ENCODE peak calls at places on chromosome 1, in six cellular contexts. K, H, F, V, A and T are unnamed samples.

GRCh38 chr1:210654176-210654786 is 325.6 kb downstream of the HHAT start:
- DNase-seq in K (no peak), H (no peak), F (no peak), V (no peak), A (no peak), T (no peak)

GRCh38 chr1:9724706-9725476 is 73.4 kb downstream of the PIK3CD start:
- DNase-seq in K (no peak), H (no peak), F (peak; percentile 20), V (peak; percentile 50), A (peak; percentile 61), T (peak; percentile 36)

GRCh38 chr1:223363856-223364684 is at the start of gene SUSD4:
- DNase-seq in K (no peak), H (no peak), F (no peak), V (peak; percentile 62), A (no peak), T (no peak)

GRCh38 chr1:9539829-9540550 is 725 bp downstream of the SLC25A33 start:
- DNase-seq in K (no peak), H (no peak), F (no peak), V (peak; percentile 55), A (peak; percentile 48), T (peak; percentile 46)

GRCh38 chr1:171916315-171916771 is 75.0 kb downstream of the DNM3 start:
- DNase-seq in K (no peak), H (no peak), F (no peak), V (no peak), A (no peak), T (no peak)

GRCh38 chr1:234998174-234998741 is 130.4 kb downstream of the TOMM20 start:
- DNase-seq in K (no peak), H (peak; percentile 62), F (no peak), V (no peak), A (peak; percentile 61), T (no peak)

GRCh38 chr1:64046871-64047270 is 156.6 kb upstream of the UBE2U start:
- DNase-seq in K (no peak), H (no peak), F (no peak), V (no peak), A (no peak), T (no peak)

GRCh38 chr1:218299416-218299815 is 14.3 kb downstream of the RRP15 start:
- DNase-seq in K (peak; percentile 54), H (no peak), F (peak; percentile 51), V (no peak), A (peak; percentile 73), T (peak; percentile 85)

GRCh38 chr1:201554167-201554600 is 15.3 kb downstream of the NAV1 start:
- DNase-seq in K (no peak), H (no peak), F (no peak), V (no peak), A (no peak), T (peak; percentile 52)

GRCh38 chr1:19514391-19514831 is 29.1 kb upstream of the CAPZB start:
- DNase-seq in K (peak; percentile 39), H (no peak), F (peak; percentile 58), V (peak; percentile 17), A (peak; percentile 93), T (peak; percentile 27)

GRCh38 chr1:219507432-219507831 is 105.5 kb downstream of the ZC3H11B start:
- DNase-seq in K (no peak), H (no peak), F (no peak), V (no peak), A (peak; percentile 37), T (peak; percentile 45)

GRCh38 chr1:68148631-68149030 is 83.7 kb downstream of the WLS start:
- DNase-seq in K (no peak), H (no peak), F (no peak), V (no peak), A (no peak), T (no peak)

GRCh38 chr1:204729516-204729915 is 44.0 kb upstream of the LRRN2 start:
- DNase-seq in K (no peak), H (no peak), F (no peak), V (no peak), A (no peak), T (no peak)

GRCh38 chr1:33943978-33944377 is 80.1 kb downstream of the HMGB4 start:
- DNase-seq in K (peak; percentile 92), H (no peak), F (peak; percentile 72), V (peak; percentile 41), A (peak; percentile 78), T (peak; percentile 84)

GRCh38 chr1:188670837-188671236 is 1806.8 kb downstream of the BRINP3 start:
- DNase-seq in K (no peak), H (no peak), F (no peak), V (no peak), A (no peak), T (no peak)

GRCh38 chr1:49060766-49061165 is 284.1 kb upstream of the BEND5 start:
- DNase-seq in K (peak; percentile 95), H (no peak), F (no peak), V (no peak), A (peak; percentile 67), T (peak; percentile 56)

GRCh38 chr1:175933801-175934200 is 190.4 kb upstream of the TNR start:
- DNase-seq in K (no peak), H (no peak), F (no peak), V (no peak), A (peak; percentile 16), T (peak; percentile 22)

GRCh38 chr1:99503276-99503747 is 142.6 kb upstream of the PALMD start:
- DNase-seq in K (peak; percentile 11), H (no peak), F (no peak), V (no peak), A (peak; percentile 82), T (peak; percentile 50)

GRCh38 chr1:210330279-210330866 is 1.7 kb downstream of the HHAT start:
- DNase-seq in K (no peak), H (no peak), F (no peak), V (peak; percentile 17), A (no peak), T (peak; percentile 40)

GRCh38 chr1:21638531-21639341 is 30.4 kb downstream of the RAP1GAP start:
- DNase-seq in K (no peak), H (peak; percentile 67), F (no peak), V (peak; percentile 93), A (peak; percentile 28), T (peak; percentile 12)

GRCh38 chr1:205376739-205377138 is 20.0 kb upstream of the KLHDC8A start:
- DNase-seq in K (no peak), H (no peak), F (no peak), V (no peak), A (peak; percentile 58), T (no peak)

GRCh38 chr1:42177551-42177981 is 13.0 kb upstream of the GUCA2A start:
- DNase-seq in K (peak; percentile 64), H (no peak), F (peak; percentile 58), V (no peak), A (peak; percentile 87), T (peak; percentile 91)

GRCh38 chr1:234851450-234852438 is 241.8 kb upstream of the IRF2BP2 start:
- DNase-seq in K (no peak), H (no peak), F (no peak), V (no peak), A (peak; percentile 38), T (peak; percentile 62)

GRCh38 chr1:177800386-177801058 is 169.3 kb downstream of the SEC16B start:
- DNase-seq in K (no peak), H (no peak), F (no peak), V (no peak), A (peak; percentile 63), T (no peak)

DNA sequence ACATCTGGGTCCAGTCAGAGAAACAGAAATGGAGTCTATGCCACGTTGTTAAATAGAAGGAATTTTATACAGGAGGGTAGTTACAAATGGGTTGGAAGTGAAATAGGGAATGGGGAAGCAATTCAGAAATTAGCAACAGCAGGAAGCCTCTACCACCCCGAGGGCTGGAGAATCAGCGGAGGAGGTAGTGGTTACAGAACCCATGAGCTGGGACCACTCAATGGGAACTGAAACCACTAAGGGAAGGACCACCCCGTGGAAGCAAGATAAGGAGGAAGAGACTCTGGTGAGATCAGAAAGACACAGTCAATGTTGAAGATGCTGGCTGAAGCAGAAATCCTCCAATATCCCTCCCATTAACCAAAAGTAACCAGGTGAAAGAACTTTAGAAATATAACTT is 15.5 kb upstream of the MAST2 start:
- DNase-seq in K (no peak), H (no peak), F (no peak), V (no peak), A (no peak), T (no peak)
- H3K4me3 ChIP-seq in K (no peak overlapping the region), H (no peak overlapping the region), F (no peak overlapping the region), V (no peak overlapping the region), A (no peak overlapping the region), T (no peak overlapping the region)

GRCh38 chr1:24862775-24863483 is 67.1 kb downstream of the RUNX3 start:
- DNase-seq in K (no peak), H (no peak), F (no peak), V (no peak), A (no peak), T (no peak)

GRCh38 chr1:24864409-24864808 is 65.7 kb downstream of the RUNX3 start:
- DNase-seq in K (no peak), H (no peak), F (no peak), V (no peak), A (no peak), T (no peak)

GRCh38 chr1:24859063-24860010 is 70.7 kb downstream of the RUNX3 start:
- DNase-seq in K (no peak), H (no peak), F (no peak), V (no peak), A (no peak), T (no peak)

GRCh38 chr1:24860841-24861240 is 69.2 kb downstream of the RUNX3 start:
- DNase-seq in K (no peak), H (no peak), F (no peak), V (no peak), A (no peak), T (no peak)

GRCh38 chr1:24861821-24862727 is 68.0 kb downstream of the RUNX3 start:
- DNase-seq in K (no peak), H (no peak), F (no peak), V (no peak), A (no peak), T (peak; percentile 27)
- TF ChIP-seq CTCF in K (peak; percentile 31), H (no peak), F (peak; percentile 34), V (no peak), A (no peak), T (peak; percentile 27)

DNA sequence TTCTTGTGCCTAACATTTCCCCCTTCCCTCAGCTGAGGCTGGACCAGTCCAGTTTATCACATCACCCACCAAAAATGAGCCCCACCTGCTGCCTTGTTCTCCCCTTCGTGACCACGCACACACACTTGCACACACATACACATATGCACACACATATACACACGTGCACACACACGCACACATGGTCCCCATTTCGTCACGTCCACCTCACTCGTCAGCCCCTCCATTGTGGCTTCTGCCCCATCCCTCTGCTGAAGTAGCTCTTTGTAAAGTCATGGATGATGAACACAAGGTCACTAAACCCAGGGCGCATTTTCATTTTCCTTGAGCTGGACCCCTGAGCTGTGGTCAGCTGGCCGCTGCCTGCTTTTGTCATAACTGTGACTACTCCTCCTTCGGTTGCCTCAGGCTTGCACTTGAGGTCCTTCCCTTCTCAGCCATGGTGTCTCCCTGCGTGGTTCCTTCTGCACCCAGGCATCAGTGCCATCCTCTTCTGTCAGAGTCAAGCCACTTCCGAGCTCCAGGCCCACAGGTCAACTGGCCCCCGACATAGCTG is 93.8 kb downstream of the SYT2 start:
- DNase-seq in K (no peak), H (no peak), F (no peak), V (no peak), A (no peak), T (no peak)
- H3K4me3 ChIP-seq in K (no peak overlapping the region), H (no peak overlapping the region), F (no peak overlapping the region), V (no peak overlapping the region), A (no peak overlapping the region), T (no peak overlapping the region)

DNA sequence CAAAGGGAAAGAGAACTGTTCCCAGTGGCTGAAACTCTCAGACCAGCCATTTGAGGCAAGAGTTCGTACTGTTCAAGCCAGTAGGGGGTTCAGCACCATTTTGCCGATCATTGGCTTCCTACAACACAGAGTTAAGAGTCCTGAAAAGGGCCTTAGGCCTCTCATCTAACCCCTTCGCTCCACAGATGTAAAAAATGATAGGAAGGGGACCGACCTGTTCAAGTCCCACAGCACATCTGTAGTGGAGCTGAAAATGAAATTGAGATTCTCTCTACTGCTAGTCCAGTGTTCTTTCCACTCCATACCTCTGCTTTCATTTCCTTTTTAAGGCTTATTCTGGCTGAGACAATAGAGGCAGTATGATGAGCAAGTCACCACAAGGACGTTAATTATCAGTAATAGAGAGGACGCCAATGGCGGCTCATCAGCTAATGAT is 1.1 kb downstream of the DDR2 start:
- DNase-seq in K (no peak), H (no peak), F (no peak), V (no peak), A (peak; percentile 68), T (peak; percentile 79)
- TF ChIP-seq CTCF in K (peak; percentile 39), H (no peak), F (peak; percentile 33), V (no peak), A (peak; percentile 35), T (peak; percentile 46)